ENCODE peak calls at places on chromosome 18, in nine cellular contexts. J is IMR-90, B is ovary, E is lower lobe of right lung, U is right lobe of liver, I is gastrocnemius medialis, X is endothelial cell of umbilical vein, D is heart left ventricle, G is uterus. K is an unnamed sample.

GRCh38 chr18:13191779-13192178 is 26.8 kb upstream of the LDLRAD4 start:
- DNase-seq in J (no peak), B (no peak), E (no peak), U (no peak), I (no peak), X (peak), D (no peak), G (no peak), K (no peak)

GRCh38 chr18:61435064-61435652 is 101.9 kb downstream of the CDH20 start:
- DNase-seq in J (peak), B (no peak), E (no peak), U (no peak), I (no peak), X (peak), D (no peak), G (no peak), K (peak)

GRCh38 chr18:3246636-3247242 is 862 bp upstream of the MYL12A start:
- DNase-seq in J (no peak), B (peak), E (peak), U (no peak), I (peak), X (no peak), D (peak), G (peak), K (no peak)

GRCh38 chr18:45638544-45638943 is 23.3 kb downstream of the SLC14A2 start:
- DNase-seq in J (no peak), B (no peak), E (no peak), U (no peak), I (no peak), X (no peak), D (no peak), G (no peak), K (no peak)

GRCh38 chr18:26286008-26286407 is 59.8 kb downstream of the TAF4B start:
- DNase-seq in J (no peak), B (no peak), E (no peak), U (no peak), I (no peak), X (no peak), D (no peak), G (no peak), K (no peak)

GRCh38 chr18:63342206-63342605 is 22.6 kb upstream of the BCL2 start:
- DNase-seq in J (peak), B (no peak), E (no peak), U (no peak), I (no peak), X (peak), D (peak), G (no peak), K (no peak)

GRCh38 chr18:36650906-36651305 is 177.9 kb downstream of the TPGS2 start:
- DNase-seq in J (no peak), B (no peak), E (no peak), U (no peak), I (no peak), X (no peak), D (no peak), G (no peak), K (no peak)

GRCh38 chr18:63979409-63979908 is 9.6 kb downstream of the SERPINB8 start:
- DNase-seq in J (peak), B (peak), E (no peak), U (no peak), I (peak), X (peak), D (no peak), G (peak), K (peak)

GRCh38 chr18:28974504-28974903 is 797.6 kb upstream of the CDH2 start:
- DNase-seq in J (peak), B (no peak), E (no peak), U (no peak), I (no peak), X (peak), D (no peak), G (no peak), K (no peak)

GRCh38 chr18:11323359-11323819 is 174.0 kb upstream of the PIEZO2 start:
- DNase-seq in J (peak), B (no peak), E (no peak), U (no peak), I (no peak), X (no peak), D (no peak), G (no peak), K (peak)

GRCh38 chr18:77101410-77102245 is 31.0 kb downstream of the MBP start:
- DNase-seq in J (peak), B (peak), E (peak), U (no peak), I (peak), X (peak), D (peak), G (peak), K (peak)

GRCh38 chr18:46035701-46036680 is 36.1 kb downstream of the PSTPIP2 start:
- DNase-seq in J (peak), B (no peak), E (no peak), U (no peak), I (no peak), X (no peak), D (no peak), G (no peak), K (peak)

GRCh38 chr18:48992133-48992532 is 41.4 kb upstream of the SMAD7 start:
- DNase-seq in J (no peak), B (no peak), E (no peak), U (no peak), I (no peak), X (no peak), D (no peak), G (no peak), K (no peak)

GRCh38 chr18:5237083-5237722 is 40.1 kb upstream of the AKAIN1 start:
- DNase-seq in J (peak), B (no peak), E (no peak), U (no peak), I (no peak), X (no peak), D (no peak), G (no peak), K (no peak)

GRCh38 chr18:70289351-70290330 is 796 bp downstream of the SOCS6 start:
- DNase-seq in J (peak), B (peak), E (peak), U (peak), I (no peak), X (peak), D (peak), G (peak), K (no peak)

GRCh38 chr18:76720683-76721082 is 101.7 kb upstream of the ZNF236 start:
- DNase-seq in J (no peak), B (no peak), E (no peak), U (no peak), I (no peak), X (no peak), D (no peak), G (no peak), K (no peak)

GRCh38 chr18:7388752-7389151 is 157.9 kb downstream of the LRRC30 start:
- DNase-seq in J (no peak), B (no peak), E (no peak), U (no peak), I (no peak), X (no peak), D (no peak), G (no peak), K (no peak)

GRCh38 chr18:28963481-28963880 is 786.6 kb upstream of the CDH2 start:
- DNase-seq in J (peak), B (no peak), E (no peak), U (no peak), I (no peak), X (no peak), D (no peak), G (no peak), K (no peak)

GRCh38 chr18:48393170-48393569 is 16.0 kb downstream of the ZBTB7C start:
- DNase-seq in J (no peak), B (no peak), E (no peak), U (no peak), I (no peak), X (no peak), D (no peak), G (no peak), K (no peak)

GRCh38 chr18:75223687-75224347 is 13.2 kb downstream of the TSHZ1 start:
- DNase-seq in J (peak), B (no peak), E (no peak), U (no peak), I (no peak), X (no peak), D (no peak), G (no peak), K (no peak)

GRCh38 chr18:24014986-24015896 is 687 bp downstream of the TTC39C start:
- DNase-seq in J (peak), B (peak), E (peak), U (peak), I (peak), X (peak), D (peak), G (peak), K (peak)

GRCh38 chr18:13614318-13614643 is 112.1 kb downstream of the FAM210A start:
- DNase-seq in J (no peak), B (no peak), E (no peak), U (no peak), I (no peak), X (no peak), D (no peak), G (no peak), K (no peak)

GRCh38 chr18:54822872-54823845 is 5.1 kb upstream of the RAB27B start:
- DNase-seq in J (peak), B (no peak), E (no peak), U (no peak), I (no peak), X (no peak), D (no peak), G (no peak), K (peak)

GRCh38 chr18:24219561-24220317 is 80.9 kb downstream of the CABYR start:
- DNase-seq in J (no peak), B (no peak), E (no peak), U (no peak), I (peak), X (no peak), D (peak), G (no peak), K (no peak)

GRCh38 chr18:11163668-11164067 is 14.3 kb upstream of the PIEZO2 start:
- DNase-seq in J (peak), B (no peak), E (peak), U (peak), I (no peak), X (peak), D (no peak), G (no peak), K (no peak)

GRCh38 chr18:45066868-45067267 is 386.2 kb downstream of the SETBP1 start:
- DNase-seq in J (no peak), B (no peak), E (no peak), U (no peak), I (peak), X (no peak), D (peak), G (no peak), K (no peak)

GRCh38 chr18:42640160-42640559 is 475.3 kb downstream of the RIT2 start:
- DNase-seq in J (no peak), B (no peak), E (no peak), U (no peak), I (no peak), X (no peak), D (no peak), G (no peak), K (no peak)

GRCh38 chr18:37476182-37476581 is 89.4 kb downstream of the CELF4 start:
- DNase-seq in J (peak), B (no peak), E (no peak), U (no peak), I (no peak), X (peak), D (no peak), G (no peak), K (peak)

GRCh38 chr18:11246883-11247282 is 97.5 kb upstream of the PIEZO2 start:
- DNase-seq in J (no peak), B (no peak), E (no peak), U (no peak), I (no peak), X (no peak), D (no peak), G (no peak), K (no peak)

GRCh38 chr18:21809725-21810124 is 69.1 kb downstream of the MIB1 start:
- DNase-seq in J (no peak), B (no peak), E (no peak), U (no peak), I (no peak), X (no peak), D (no peak), G (no peak), K (no peak)

GRCh38 chr18:61755553-61755952 is 137.3 kb downstream of the RNF152 start:
- DNase-seq in J (peak), B (no peak), E (no peak), U (no peak), I (no peak), X (no peak), D (no peak), G (no peak), K (no peak)

GRCh38 chr18:67845035-67845434 is 328.5 kb upstream of the DSEL start:
- DNase-seq in J (no peak), B (no peak), E (no peak), U (no peak), I (no peak), X (peak), D (no peak), G (no peak), K (peak)

GRCh38 chr18:79717555-79718074 is 38.0 kb downstream of the CTDP1 start:
- DNase-seq in J (no peak), B (no peak), E (peak), U (no peak), I (no peak), X (no peak), D (no peak), G (no peak), K (no peak)

GRCh38 chr18:79715280-79715679 is 35.7 kb downstream of the CTDP1 start:
- DNase-seq in J (no peak), B (no peak), E (peak), U (no peak), I (no peak), X (no peak), D (peak), G (no peak), K (no peak)

GRCh38 chr18:79718878-79719477 is 39.4 kb downstream of the CTDP1 start:
- DNase-seq in J (no peak), B (no peak), E (peak), U (no peak), I (no peak), X (no peak), D (peak), G (no peak), K (no peak)

GRCh38 chr18:79718126-79718525 is 38.5 kb downstream of the CTDP1 start:
- DNase-seq in J (no peak), B (no peak), E (peak), U (no peak), I (no peak), X (no peak), D (no peak), G (no peak), K (no peak)

DNA sequence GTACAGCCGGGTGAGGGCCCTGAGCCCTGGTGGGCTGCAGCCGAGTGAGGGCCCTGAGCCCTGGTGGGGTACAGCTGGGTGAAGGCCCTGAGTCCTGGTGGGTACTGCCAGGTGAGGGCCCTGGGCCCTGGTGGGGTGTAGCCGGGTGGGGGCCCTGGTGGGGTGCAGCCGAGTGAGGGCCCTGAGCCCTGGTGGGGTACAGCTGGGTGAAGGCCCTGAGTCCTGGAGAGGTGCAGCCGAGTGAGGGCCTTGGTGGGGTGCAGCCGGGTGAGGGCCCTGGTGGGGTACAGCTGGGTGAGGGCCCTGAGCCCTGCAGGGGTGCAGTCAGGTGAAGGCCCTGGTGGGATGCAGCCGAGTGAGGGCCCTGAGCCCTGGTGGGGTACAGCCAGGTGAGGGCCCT is 37.5 kb downstream of the CTDP1 start:
- DNase-seq in J (no peak), B (no peak), E (peak), U (no peak), I (no peak), X (no peak), D (no peak), G (no peak), K (no peak)
- H3K27ac ChIP-seq in J (no peak), B (no peak), E (no peak), U (no peak), I (no peak), X (no peak), D (no peak), G (no peak), K (no peak)

DNA sequence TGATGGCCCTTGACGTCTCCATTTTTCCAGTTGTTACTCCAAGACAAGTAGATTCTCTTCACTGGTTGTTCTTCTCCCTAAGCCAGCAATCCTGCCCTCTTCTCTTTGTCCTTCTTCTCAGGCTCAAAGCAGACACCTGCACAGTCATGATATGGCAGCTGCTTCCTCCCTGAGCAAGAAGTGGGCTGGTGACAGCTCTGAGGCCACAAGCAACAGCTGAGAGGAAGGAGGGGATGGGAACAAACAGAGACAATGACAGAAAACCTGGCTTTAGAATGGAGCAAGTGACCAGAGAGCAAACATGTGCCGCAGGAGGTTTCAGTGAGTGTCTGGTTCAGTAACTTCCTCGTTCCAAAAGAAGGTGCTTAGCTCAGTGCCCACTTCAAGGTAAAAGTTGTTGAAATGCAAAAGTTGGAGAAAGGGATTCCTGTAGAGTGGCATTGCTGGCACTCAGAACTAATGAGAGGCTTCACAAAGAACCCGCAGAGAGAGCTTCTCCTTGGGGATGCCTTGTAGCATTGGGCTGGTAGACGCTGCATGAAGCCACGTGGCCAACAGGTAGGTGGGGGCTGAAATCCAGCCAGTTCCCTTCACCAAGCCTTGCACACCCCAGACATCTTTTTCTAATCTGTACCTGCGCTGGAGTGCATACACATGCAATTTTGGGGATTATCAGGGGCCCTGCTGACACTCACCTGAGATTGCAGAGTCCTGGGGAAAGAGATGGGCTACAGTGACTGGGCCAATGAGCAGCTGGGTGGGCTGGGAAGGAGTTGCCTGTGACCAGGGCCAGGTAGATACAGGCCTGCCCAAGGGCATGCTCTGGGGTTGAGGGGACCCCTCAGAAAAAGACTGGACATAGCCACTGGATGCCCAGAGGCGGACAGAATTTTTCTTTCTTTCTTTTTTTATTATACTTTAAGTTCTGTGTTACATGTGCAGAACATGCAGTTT is 153.3 kb upstream of the RAB12 start:
- DNase-seq in J (no peak), B (no peak), E (no peak), U (no peak), I (no peak), X (no peak), D (no peak), G (no peak), K (no peak)
- H3K4me3 ChIP-seq in J (no peak), B (no peak), E (no peak), U (no peak), I (no peak), X (no peak), D (no peak), G (no peak), K (no peak)

GRCh38 chr18:34643982-34644381 is 66.1 kb upstream of the DTNA start:
- DNase-seq in J (peak), B (no peak), E (no peak), U (no peak), I (no peak), X (peak), D (no peak), G (no peak), K (no peak)
- TF ChIP-seq CTCF in J (peak), B (no peak), E (no peak), U (no peak), I (no peak), X (no peak), D (no peak), G (no peak), K (peak)

GRCh38 chr18:79585395-79586370 is 93.9 kb upstream of the CTDP1 start:
- DNase-seq in J (no peak), B (no peak), E (peak), U (peak), I (no peak), X (no peak), D (peak), G (peak), K (no peak)

GRCh38 chr18:79588636-79589481 is 90.7 kb upstream of the CTDP1 start:
- DNase-seq in J (peak), B (peak), E (peak), U (peak), I (peak), X (peak), D (peak), G (peak), K (peak)

GRCh38 chr18:79588131-79588635 is 91.4 kb upstream of the CTDP1 start:
- DNase-seq in J (no peak), B (peak), E (peak), U (peak), I (no peak), X (no peak), D (peak), G (peak), K (no peak)

GRCh38 chr18:79586436-79587297 is 92.9 kb upstream of the CTDP1 start:
- DNase-seq in J (no peak), B (peak), E (peak), U (peak), I (no peak), X (no peak), D (peak), G (peak), K (no peak)

DNA sequence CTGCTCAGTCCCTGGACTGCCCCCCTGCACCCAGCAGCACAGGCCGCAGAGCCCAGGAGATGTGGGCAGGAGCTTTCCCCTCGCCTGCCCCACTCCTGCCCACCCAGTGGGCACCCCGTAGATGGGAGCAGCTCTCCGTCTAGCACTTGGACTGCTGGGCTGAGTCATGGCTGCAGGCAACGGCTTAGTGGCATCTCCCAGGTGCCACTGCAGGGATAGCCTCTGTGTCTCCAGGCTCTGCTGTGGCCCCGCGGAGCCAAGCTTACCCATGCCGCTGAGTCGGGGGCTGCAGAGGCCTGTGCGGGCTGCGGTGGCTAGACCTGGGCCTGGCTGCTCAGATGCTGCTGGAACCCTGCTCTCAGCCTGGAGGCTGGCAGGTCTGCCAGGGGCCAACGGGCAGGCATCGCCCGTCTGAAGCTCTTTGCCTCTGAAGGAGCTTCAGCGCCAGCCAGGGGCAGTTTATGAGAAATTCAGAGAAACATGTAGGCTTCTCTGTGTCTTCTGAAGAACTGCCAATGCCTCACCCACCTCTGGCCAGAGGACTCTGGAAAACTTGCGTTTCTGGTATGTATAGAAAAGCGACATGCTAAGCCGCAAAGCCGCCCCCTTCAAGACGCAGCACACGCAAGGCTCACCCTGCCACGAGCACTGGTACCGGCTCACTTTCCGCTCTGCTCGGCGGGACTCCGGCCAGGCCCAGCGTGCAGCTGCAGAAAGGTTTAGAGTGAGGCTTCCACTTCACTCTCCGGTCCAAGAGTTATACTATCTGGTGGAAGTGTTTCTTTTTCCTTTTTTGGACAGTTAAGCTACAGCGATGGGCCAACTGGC is 92.1 kb upstream of the CTDP1 start:
- DNase-seq in J (no peak), B (peak), E (peak), U (peak), I (no peak), X (no peak), D (peak), G (peak), K (no peak)
- H3K27ac ChIP-seq in J (no peak), B (peak), E (no peak), U (no peak), I (no peak), X (no peak), D (peak), G (no peak), K (no peak)